ENCODE peak calls at places on chromosome 1, in seven cellular contexts. K is transverse colon, F is stomach, B is ovary, O is esophagus muscularis mucosa, C is HepG2, W is A549. S is an unnamed sample.

GRCh38 chr1:26831546-26832248 is 5.2 kb downstream of the ZDHHC18 start:
- DNase-seq in B (no peak), F (no peak), K (no peak), W (no peak), C (peak), O (no peak), S (no peak)

GRCh38 chr1:1116701-1117468 is 996 bp upstream of the C1orf159 start:
- DNase-seq in C (no peak), F (no peak), B (peak), W (peak), K (peak), O (no peak), S (peak)

GRCh38 chr1:110829955-110830553 is 42.9 kb upstream of the CD53 start:
- DNase-seq in K (no peak), O (no peak), C (peak), F (no peak), W (peak), B (no peak), S (no peak)

GRCh38 chr1:180791806-180792205 is 120.9 kb upstream of the KIAA1614 start:
- DNase-seq in W (no peak), B (no peak), C (no peak), F (no peak), O (no peak), K (no peak), S (no peak)

GRCh38 chr1:39776886-39777683 is 5.9 kb upstream of the OXCT2 start:
- DNase-seq in B (no peak), K (no peak), F (no peak), C (no peak), O (no peak), W (no peak), S (no peak)

GRCh38 chr1:150973258-150973825 is 1.3 kb downstream of the CERS2 start:
- DNase-seq in C (no peak), F (peak), W (no peak), B (peak), K (peak), O (no peak), S (no peak)

GRCh38 chr1:70441392-70442035 is 30.4 kb downstream of the CTH start:
- DNase-seq in B (no peak), W (no peak), F (no peak), K (no peak), C (no peak), O (no peak), S (no peak)

GRCh38 chr1:37658486-37658885 is 23.8 kb upstream of the RSPO1 start:
- DNase-seq in F (no peak), K (no peak), C (no peak), W (no peak), O (no peak), B (no peak), S (no peak)

DNA sequence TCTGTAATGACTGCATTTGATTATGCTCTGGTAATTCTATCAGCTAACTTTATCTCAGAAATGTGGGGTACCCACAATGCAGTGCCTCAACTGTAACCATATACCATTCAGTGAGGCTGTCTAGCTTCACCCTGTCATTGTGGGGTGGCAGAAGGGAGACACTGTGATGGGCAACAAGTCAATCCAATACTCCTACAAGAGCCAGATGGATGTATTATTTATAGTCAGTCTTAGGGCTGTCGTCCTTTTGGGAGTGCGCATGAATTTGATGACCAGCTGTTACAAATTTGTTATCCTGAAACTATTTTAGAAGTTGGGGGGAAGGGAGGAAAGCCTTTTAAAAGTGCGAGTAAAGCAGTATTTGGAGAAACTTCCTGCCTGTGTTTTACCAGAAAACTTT is 1.6 kb upstream of the AKNAD1 start:
- DNase-seq in C (no peak), K (no peak), F (no peak), O (peak), W (no peak), B (no peak), S (no peak)
- TF ChIP-seq EP300 in C (no peak), K (no peak), F (no peak), O (no peak), W (no peak), B (no peak), S (no peak)

GRCh38 chr1:248858096-248858890 is 592 bp downstream of the ZNF692 start:
- DNase-seq in F (peak), K (peak), C (peak), W (peak), O (no peak), B (peak), S (peak)

GRCh38 chr1:248857749-248858095 is 1.2 kb downstream of the ZNF692 start:
- DNase-seq in O (no peak), C (no peak), F (no peak), K (no peak), W (no peak), B (no peak), S (no peak)

GRCh38 chr1:248861621-248862020 is 2.7 kb upstream of the ZNF692 start:
- DNase-seq in C (no peak), K (no peak), B (no peak), O (no peak), F (no peak), W (no peak), S (no peak)

GRCh38 chr1:248858891-248859889 is at the start of gene ZNF692:
- DNase-seq in K (peak), W (peak), F (peak), O (peak), C (peak), B (peak), S (peak)

DNA sequence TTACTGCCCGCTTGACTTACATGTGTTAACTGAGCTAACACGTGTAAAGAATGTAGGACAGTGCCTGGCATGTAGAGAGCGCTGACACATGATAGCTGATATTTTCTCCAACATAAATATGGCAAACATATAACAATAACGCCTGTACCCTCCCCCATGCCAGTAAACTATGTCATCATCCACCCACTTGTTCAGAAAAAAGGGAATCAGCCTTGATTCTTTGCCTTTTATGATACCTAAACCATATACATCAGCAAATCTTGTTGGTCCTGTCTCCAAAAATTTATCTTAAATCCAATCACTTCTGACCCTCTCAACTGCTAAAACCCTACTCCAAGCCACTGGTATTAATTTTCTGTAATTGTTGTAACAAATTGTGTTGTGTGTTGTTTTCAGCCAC is 1.1 kb upstream of the ZNF692 start:
- DNase-seq in C (no peak), W (no peak), K (no peak), B (no peak), F (no peak), O (no peak), S (no peak)
- TF ChIP-seq EP300 in C (no peak), W (no peak), K (no peak), B (no peak), F (no peak), O (no peak), S (no peak)

GRCh38 chr1:40977721-40978120 is 1.8 kb upstream of the CTPS1 start:
- DNase-seq in W (no peak), O (no peak), K (no peak), B (no peak), C (no peak), F (no peak), S (no peak)

GRCh38 chr1:40979241-40980067 is at the start of gene CTPS1:
- DNase-seq in O (peak), B (peak), F (peak), K (peak), C (peak), W (peak), S (peak)

GRCh38 chr1:40978886-40979240 is 633 bp upstream of the CTPS1 start:
- DNase-seq in C (no peak), K (no peak), F (no peak), W (no peak), O (no peak), B (no peak), S (peak)

GRCh38 chr1:40974945-40975344 is 4.6 kb upstream of the CTPS1 start:
- DNase-seq in B (no peak), O (no peak), W (no peak), C (no peak), F (no peak), K (no peak), S (no peak)

GRCh38 chr1:40976952-40977690 is 2.4 kb upstream of the CTPS1 start:
- DNase-seq in K (no peak), B (no peak), O (no peak), F (no peak), W (peak), C (no peak), S (no peak)
- TF ChIP-seq EP300 in K (no peak), B (no peak), O (no peak), F (no peak), W (peak), C (no peak), S (no peak)

GRCh38 chr1:182677393-182678098 is 6.8 kb downstream of the RGS8 start:
- DNase-seq in B (no peak), K (no peak), F (no peak), O (no peak), W (no peak), C (no peak), S (no peak)
- TF ChIP-seq EP300 in B (no peak), K (no peak), F (no peak), O (no peak), W (no peak), C (no peak), S (no peak)

DNA sequence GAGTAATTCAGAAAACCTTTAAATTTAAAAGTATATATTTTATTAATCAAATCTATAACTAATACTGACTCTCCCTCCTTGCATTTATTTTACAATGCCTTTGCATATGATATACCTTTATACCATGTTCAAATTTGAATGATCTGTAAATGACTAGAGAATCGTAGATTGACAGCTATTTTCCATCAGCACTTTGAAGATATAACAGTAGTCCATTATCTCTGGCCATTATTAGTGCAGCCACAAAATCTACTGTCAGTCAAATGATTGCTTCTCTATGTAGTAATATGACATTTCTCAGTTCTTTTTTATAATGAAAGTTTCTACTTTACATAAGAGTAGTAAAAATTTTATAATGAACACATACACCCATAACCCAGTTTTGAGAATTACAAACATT is 1054.8 kb upstream of the B3GALT2 start:
- DNase-seq in C (no peak), O (no peak), W (no peak), F (no peak), B (no peak), K (no peak), S (no peak)
- TF ChIP-seq EP300 in C (no peak), O (no peak), W (no peak), F (no peak), B (no peak), K (no peak), S (no peak)

DNA sequence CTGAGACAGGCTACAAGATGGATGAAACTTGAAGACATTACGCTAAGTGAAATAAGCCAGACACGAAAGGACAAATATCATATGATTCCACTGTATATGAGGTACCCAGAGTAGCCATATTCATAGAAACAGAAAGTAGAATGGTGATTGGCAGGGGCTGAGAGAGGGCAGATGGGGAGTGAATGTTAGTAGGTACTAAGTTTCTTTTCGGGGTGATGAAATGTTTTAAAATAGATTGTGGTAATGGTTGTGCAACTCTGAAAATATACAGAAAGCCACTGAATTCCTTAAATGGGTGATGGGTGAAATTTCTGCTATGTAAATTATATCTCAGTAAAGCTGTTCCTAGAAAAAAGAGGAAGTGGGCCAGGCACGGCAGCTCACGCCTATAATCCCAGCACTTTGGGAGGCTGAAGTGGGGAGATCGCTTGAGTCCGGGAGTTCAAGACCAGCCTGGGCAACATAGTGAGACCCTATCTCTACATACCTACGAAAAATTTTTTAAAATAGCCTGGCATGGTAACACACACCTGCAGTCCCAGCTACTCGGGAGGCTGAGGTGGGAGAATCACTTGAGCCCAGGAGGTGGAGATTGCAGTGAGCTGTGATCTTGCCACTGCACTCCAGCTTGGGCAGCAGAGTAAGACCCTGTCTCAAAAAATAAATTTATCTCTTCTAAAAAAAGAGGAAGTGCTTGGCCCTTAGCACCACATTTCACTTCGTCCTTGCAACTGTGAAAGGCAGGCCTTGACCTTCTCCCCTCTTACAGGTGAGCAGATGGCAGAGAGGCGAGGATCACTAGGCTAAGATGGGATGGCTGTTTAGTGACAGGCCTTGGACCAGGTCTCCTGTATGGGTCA is 16.0 kb downstream of the SLC27A3 start:
- DNase-seq in O (no peak), K (peak), C (no peak), F (no peak), B (no peak), W (no peak), S (peak)
- TF ChIP-seq EP300 in O (no peak), K (no peak), C (no peak), F (no peak), B (no peak), W (no peak), S (no peak)

GRCh38 chr1:167522246-167522645 is 3.9 kb upstream of the CD247 start:
- DNase-seq in B (no peak), C (no peak), O (no peak), F (no peak), W (no peak), K (no peak), S (no peak)

GRCh38 chr1:167520711-167521206 is 2.4 kb upstream of the CD247 start:
- DNase-seq in B (no peak), W (no peak), O (no peak), C (no peak), F (no peak), K (no peak), S (no peak)

GRCh38 chr1:167526659-167527383 is 8.5 kb upstream of the CD247 start:
- DNase-seq in K (no peak), W (no peak), F (no peak), B (no peak), C (no peak), O (no peak), S (no peak)

GRCh38 chr1:167528057-167528705 is 9.9 kb upstream of the CD247 start:
- DNase-seq in F (no peak), O (no peak), B (no peak), K (no peak), C (no peak), W (no peak), S (no peak)

GRCh38 chr1:167524651-167525050 is 6.3 kb upstream of the CD247 start:
- DNase-seq in C (peak), K (no peak), O (no peak), W (no peak), B (no peak), F (no peak), S (no peak)
- TF ChIP-seq EP300 in C (no peak), K (no peak), O (no peak), W (no peak), B (no peak), F (no peak), S (no peak)

GRCh38 chr1:204299828-204300365 is 59.8 kb downstream of the PLEKHA6 start:
- DNase-seq in B (no peak), C (no peak), F (no peak), K (no peak), W (no peak), O (no peak), S (peak)
- TF ChIP-seq EP300 in B (no peak), C (no peak), F (no peak), K (no peak), W (no peak), O (no peak), S (no peak)

GRCh38 chr1:96498744-96499143 is 222.8 kb upstream of the PTBP2 start:
- DNase-seq in C (no peak), K (no peak), W (no peak), F (no peak), B (no peak), O (no peak), S (no peak)
- TF ChIP-seq EP300 in C (no peak), K (no peak), W (no peak), F (no peak), B (no peak), O (no peak), S (no peak)

S was measured in sigmoid colon.